ENCODE peak calls at places on chromosomes 12 and 14, in four cellular contexts. R is CD8-positive, alpha-beta T cell; X is activated CD8-positive, alpha-beta T cell treated with anti-CD3 and anti-CD28 coated beads for 36 hours; V is keratinocyte. M is an unnamed sample.

GRCh38 chr14:72907327-72907826 is 13.5 kb upstream of the DPF3 start:
- DNase-seq in V (no peak), R (no peak), X (no peak), M (no peak)

GRCh38 chr12:89098390-89099102 is 253.8 kb downstream of the DUSP6 start:
- DNase-seq in X (no peak), V (no peak), R (no peak), M (no peak)

GRCh38 chr14:104517867-104518266 is 61.7 kb upstream of the C14orf180 start:
- DNase-seq in R (no peak), X (no peak), V (no peak), M (no peak)

GRCh38 chr12:21672151-21672550 is 14.5 kb upstream of the LDHB start:
- DNase-seq in V (no peak), X (no peak), R (no peak), M (no peak)

GRCh38 chr14:70096866-70097265 is 91.9 kb downstream of the SLC8A3 start:
- DNase-seq in X (no peak), R (no peak), V (no peak), M (no peak)

GRCh38 chr12:3535431-3535841 is 44.4 kb downstream of the PRMT8 start:
- DNase-seq in V (no peak), X (no peak), R (no peak), M (no peak)

GRCh38 chr12:118271770-118272417 is 100.8 kb downstream of the TAOK3 start:
- DNase-seq in X (no peak), V (no peak), R (no peak), M (no peak)

GRCh38 chr12:89556976-89557375 is 31.1 kb upstream of the POC1B start:
- DNase-seq in R (no peak), V (no peak), X (no peak), M (no peak)

GRCh38 chr12:110790301-110790700 is 47.6 kb upstream of the PPP1CC start:
- DNase-seq in R (no peak), V (no peak), X (no peak), M (peak)

GRCh38 chr12:32000373-32001005 is 41.3 kb downstream of the RESF1 start:
- DNase-seq in X (no peak), V (no peak), R (no peak), M (no peak)

GRCh38 chr12:68479261-68479581 is 131.5 kb upstream of the RAP1B start:
- DNase-seq in R (no peak), X (no peak), V (no peak), M (peak)

GRCh38 chr14:54881235-54881760 is 21.3 kb downstream of the GCH1 start:
- DNase-seq in V (no peak), X (peak), R (no peak), M (no peak)

GRCh38 chr12:65511927-65512326 is 233.4 kb downstream of the MSRB3 start:
- DNase-seq in V (no peak), R (no peak), X (no peak), M (no peak)

GRCh38 chr12:27220057-27220987 is 23.8 kb upstream of the STK38L start:
- DNase-seq in V (no peak), X (peak), R (no peak), M (no peak)

GRCh38 chr14:78967111-78967809 is 797.1 kb downstream of the NRXN3 start:
- DNase-seq in V (no peak), R (no peak), X (no peak), M (peak)

GRCh38 chr12:128783129-128783574 is 40.6 kb downstream of the SLC15A4 start:
- DNase-seq in V (no peak), R (no peak), X (peak), M (no peak)

GRCh38 chr14:102363182-102363952 is 626 bp downstream of the TECPR2 start:
- DNase-seq in R (no peak), V (peak), X (peak), M (peak)

GRCh38 chr14:71022939-71023338 is 115.7 kb downstream of the PCNX1 start:
- DNase-seq in X (no peak), V (no peak), R (no peak), M (no peak)

GRCh38 chr12:127494961-127495915 is 771.7 kb upstream of the TMEM132C start:
- DNase-seq in V (no peak), R (no peak), X (no peak), M (no peak)

GRCh38 chr12:126708492-126708896 is 1558.5 kb upstream of the TMEM132C start:
- DNase-seq in V (no peak), R (no peak), X (peak), M (no peak)

GRCh38 chr14:23916446-23916845 is 37.1 kb upstream of the DHRS4 start:
- DNase-seq in R (no peak), V (no peak), X (no peak), M (no peak)

GRCh38 chr14:96324219-96324618 is 38.9 kb downstream of the ATG2B start:
- DNase-seq in X (no peak), V (no peak), R (no peak), M (no peak)

GRCh38 chr12:32104572-32105355 is 1.9 kb upstream of the BICD1 start:
- DNase-seq in X (no peak), R (no peak), V (no peak), M (no peak)

GRCh38 chr12:54262403-54262925 is 17.5 kb downstream of the CBX5 start:
- DNase-seq in X (no peak), V (no peak), R (no peak), M (peak)

GRCh38 chr12:71027835-71028234 is 107.3 kb upstream of the PTPRR start:
- DNase-seq in R (no peak), V (no peak), X (no peak), M (no peak)

GRCh38 chr12:107522692-107523477 is 162.7 kb upstream of the PWP1 start:
- DNase-seq in X (no peak), V (no peak), R (no peak), M (no peak)

GRCh38 chr14:55579724-55580400 is at the start of gene KTN1:
- DNase-seq in V (no peak), X (peak), R (peak), M (peak)

GRCh38 chr12:56087220-56087619 is 7.3 kb downstream of the ERBB3 start:
- DNase-seq in X (no peak), V (no peak), R (no peak), M (no peak)

GRCh38 chr12:130704606-130705005 is 11.5 kb downstream of the RIMBP2 start:
- DNase-seq in X (no peak), V (no peak), R (no peak), M (no peak)
- TF ChIP-seq CTCF in X (no peak), V (no peak), R (no peak), M (no peak)

GRCh38 chr14:34873591-34874385 is 1.4 kb downstream of the BAZ1A start:
- DNase-seq in R (peak), X (peak), V (no peak), M (no peak)
- TF ChIP-seq CTCF in R (no peak), X (no peak), V (no peak), M (peak)

GRCh38 chr14:33432407-33433023 is 493.8 kb downstream of the NPAS3 start:
- DNase-seq in X (peak), V (no peak), R (no peak), M (peak)
- TF ChIP-seq CTCF in X (no peak), V (peak), R (no peak), M (peak)

GRCh38 chr14:91155626-91156089 is 41.8 kb downstream of the DGLUCY start:
- DNase-seq in X (peak), V (no peak), R (no peak), M (no peak)
- TF ChIP-seq CTCF in X (no peak), V (peak), R (no peak), M (peak)

DNA sequence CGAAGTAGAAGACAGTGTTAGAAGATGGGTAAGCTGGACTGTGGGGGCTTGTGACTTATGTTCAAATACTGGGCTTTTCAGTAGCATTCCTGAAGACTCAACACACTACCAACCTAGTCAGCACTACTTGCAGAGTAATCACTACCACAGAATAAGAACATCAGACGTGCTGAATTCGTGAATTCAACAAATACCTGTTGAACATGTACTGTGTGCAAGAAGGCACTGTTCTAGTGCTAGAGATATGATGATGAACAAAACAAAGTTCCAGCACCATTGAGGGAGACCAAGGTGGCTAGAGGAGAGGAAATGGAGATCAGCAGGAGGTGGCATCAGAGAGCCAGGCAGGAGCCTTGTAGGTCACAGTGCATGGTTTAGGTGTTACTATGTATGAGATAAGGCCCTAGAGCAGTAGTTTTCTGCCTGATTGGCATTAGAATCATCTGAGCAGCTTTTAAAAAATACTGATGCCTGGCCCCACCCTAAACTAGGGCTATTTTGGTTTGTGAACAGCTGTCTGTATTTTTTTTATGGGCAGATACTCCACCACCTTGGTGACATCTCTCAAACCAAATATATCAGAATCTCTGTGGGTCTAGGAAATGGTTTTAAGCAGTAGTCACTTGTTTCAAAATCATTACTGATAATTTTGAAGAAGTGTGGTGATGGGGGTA is 26.8 kb downstream of the FERMT2 start:
- DNase-seq in X (peak), R (no peak), V (no peak), M (no peak)
- TF ChIP-seq CTCF in X (no peak), R (no peak), V (no peak), M (no peak)